ENCODE peak calls at places on chromosomes 16 and 17, in five cellular contexts. B, J, A, X and M are unnamed samples.

GRCh38 chr17:44314869-44315661 is 6.7 kb downstream of the RUNDC3A start:
- DNase-seq in J (no peak), B (no peak), X (no peak), A (peak), M (peak)

GRCh38 chr17:913207-913606 is 66.4 kb downstream of the NXN start:
- DNase-seq in J (no peak), A (no peak), B (no peak), X (no peak), M (no peak)

GRCh38 chr17:30840775-30841174 is 9.0 kb downstream of the ATAD5 start:
- DNase-seq in X (no peak), J (no peak), B (no peak), A (no peak), M (no peak)

GRCh38 chr16:89574681-89575246 is 794 bp upstream of the CPNE7 start:
- DNase-seq in A (no peak), X (peak), B (no peak), J (peak), M (peak)

GRCh38 chr17:15972497-15972951 is 27.0 kb downstream of the ZSWIM7 start:
- DNase-seq in B (no peak), X (no peak), J (no peak), A (no peak), M (no peak)

GRCh38 chr17:7932949-7933348 is 943 bp downstream of the CNTROB start:
- DNase-seq in B (no peak), X (peak), A (peak), J (peak), M (peak)

GRCh38 chr16:3950343-3951193 is 70.1 kb upstream of the CREBBP start:
- DNase-seq in X (no peak), B (no peak), J (no peak), A (peak), M (no peak)

GRCh38 chr16:22661161-22661647 is 150.5 kb downstream of the NPIPB5 start:
- DNase-seq in X (no peak), J (no peak), B (no peak), A (no peak), M (no peak)

GRCh38 chr17:82187500-82187899 is 25.1 kb downstream of the CCDC57 start:
- DNase-seq in A (no peak), X (no peak), B (no peak), J (no peak), M (no peak)

GRCh38 chr16:15466886-15467781 is 32.7 kb downstream of the BMERB1 start:
- DNase-seq in A (no peak), J (no peak), X (no peak), B (no peak), M (no peak)

GRCh38 chr17:40557531-40558299 is 7.6 kb downstream of the CCR7 start:
- DNase-seq in B (no peak), X (peak), A (no peak), J (peak), M (no peak)

GRCh38 chr17:73166731-73167581 is 2.1 kb downstream of the SSTR2 start:
- DNase-seq in A (no peak), B (no peak), X (no peak), J (no peak), M (peak)

GRCh38 chr17:44518032-44518431 is 14.8 kb upstream of the GPATCH8 start:
- DNase-seq in B (no peak), A (no peak), J (no peak), X (no peak), M (no peak)

GRCh38 chr17:15966183-15966878 is 21.4 kb downstream of the ADORA2B start:
- DNase-seq in A (peak), J (no peak), B (peak), X (no peak), M (no peak)

GRCh38 chr16:52078716-52079655 is 468.0 kb downstream of the TOX3 start:
- DNase-seq in A (peak), J (no peak), X (no peak), B (no peak), M (no peak)

GRCh38 chr17:58993322-58993721 is 113.4 kb downstream of the TRIM37 start:
- DNase-seq in A (no peak), X (no peak), J (no peak), B (no peak), M (no peak)

GRCh38 chr17:21549107-21549687 is 143.1 kb upstream of the KCNJ18 start:
- DNase-seq in A (no peak), B (no peak), X (no peak), J (no peak), M (no peak)

GRCh38 chr17:10727192-10727591 is 2.6 kb downstream of the TMEM220 start:
- DNase-seq in A (no peak), X (no peak), J (no peak), B (no peak), M (no peak)

GRCh38 chr17:13002761-13003453 is 14.9 kb downstream of the ELAC2 start:
- DNase-seq in A (peak), J (peak), X (peak), B (peak), M (peak)

GRCh38 chr16:85679870-85680269 is 8.9 kb downstream of the GINS2 start:
- DNase-seq in B (no peak), J (no peak), A (no peak), X (no peak), M (no peak)

GRCh38 chr17:1490643-1491405 is 1.7 kb downstream of the MYO1C start:
- DNase-seq in J (peak), B (no peak), A (no peak), X (peak), M (peak)

GRCh38 chr17:40846515-40847155 is 20.4 kb downstream of the KRT12 start:
- DNase-seq in J (no peak), B (no peak), A (no peak), X (no peak), M (no peak)

GRCh38 chr16:70493863-70494770 is 29.2 kb downstream of the COG4 start:
- DNase-seq in A (no peak), J (no peak), B (no peak), X (no peak), M (no peak)